ENCODE peak calls at places on chromosome 19, in eight cellular contexts. P is vagina, G is gastrocnemius medialis, Z is heart left ventricle, O is transverse colon, R is uterus, S is IMR-90, D is suprapubic skin. U is an unnamed sample. For H3K4me1, the result is how much of the 10 kb centered on the place peaks cover.

GRCh38 chr19:29966594-29967249 is 24.7 kb downstream of the URI1 start:
- DNase-seq in P (no peak), G (no peak), Z (no peak), O (no peak), R (no peak), S (peak), D (no peak), U (no peak)

GRCh38 chr19:29708553-29709439 is 6.3 kb downstream of the C19orf12 start:
- DNase-seq in P (no peak), G (no peak), Z (peak), O (peak), R (no peak), S (no peak), D (no peak), U (peak)

GRCh38 chr19:4454952-4455738 is 2.4 kb downstream of the UBXN6 start:
- DNase-seq in P (no peak), G (peak), Z (no peak), O (no peak), R (peak), S (peak), D (peak), U (no peak)

GRCh38 chr19:56930647-56931592 is 90.4 kb upstream of the PEG3 start:
- DNase-seq in P (no peak), G (no peak), Z (no peak), O (no peak), R (no peak), S (no peak), D (no peak), U (no peak)

GRCh38 chr19:38731654-38732301 is 12.5 kb downstream of the CAPN12 start:
- DNase-seq in P (no peak), G (no peak), Z (peak), O (peak), R (peak), S (no peak), D (no peak), U (peak)

GRCh38 chr19:4140237-4140711 is 13.2 kb upstream of the CREB3L3 start:
- DNase-seq in P (no peak), G (no peak), Z (no peak), O (peak), R (no peak), S (peak), D (no peak), U (peak)

GRCh38 chr19:48470281-48470680 is 1.1 kb downstream of the CYTH2 start:
- DNase-seq in P (no peak), G (no peak), Z (peak), O (no peak), R (no peak), S (no peak), D (no peak), U (no peak)

GRCh38 chr19:46303345-46303701 is 6.5 kb downstream of the HIF3A start:
- DNase-seq in P (no peak), G (no peak), Z (no peak), O (no peak), R (no peak), S (no peak), D (no peak), U (no peak)

GRCh38 chr19:52741951-52742485 is 7.2 kb upstream of the ZNF611 start:
- DNase-seq in P (no peak), G (no peak), Z (no peak), O (no peak), R (no peak), S (no peak), D (no peak), U (no peak)

GRCh38 chr19:42032428-42032827 is 37.6 kb downstream of the GRIK5 start:
- DNase-seq in P (no peak), G (no peak), Z (no peak), O (no peak), R (no peak), S (no peak), D (no peak), U (no peak)

GRCh38 chr19:35436477-35437141 is 11.4 kb upstream of the FFAR2 start:
- DNase-seq in P (no peak), G (no peak), Z (no peak), O (peak), R (peak), S (no peak), D (no peak), U (peak)

GRCh38 chr19:10516671-10517286 is 468 bp downstream of the S1PR5 start:
- DNase-seq in P (no peak), G (no peak), Z (no peak), O (no peak), R (no peak), S (no peak), D (no peak), U (no peak)

GRCh38 chr19:48772503-48772953 is 17.2 kb downstream of the FGF21 start:
- DNase-seq in P (no peak), G (peak), Z (peak), O (no peak), R (no peak), S (no peak), D (peak), U (no peak)

GRCh38 chr19:18803550-18804138 is 12.5 kb upstream of the COMP start:
- DNase-seq in P (no peak), G (no peak), Z (no peak), O (no peak), R (no peak), S (no peak), D (no peak), U (no peak)

GRCh38 chr19:3783660-3784584 is 2.3 kb downstream of the MATK start:
- DNase-seq in P (no peak), G (no peak), Z (no peak), O (no peak), R (no peak), S (no peak), D (no peak), U (no peak)

GRCh38 chr19:53989600-53990533 is 1.6 kb upstream of the CACNG6 start:
- DNase-seq in P (no peak), G (no peak), Z (no peak), O (no peak), R (no peak), S (no peak), D (no peak), U (no peak)

GRCh38 chr19:10871711-10872550 is 578 bp downstream of the CARM1 start:
- DNase-seq in P (no peak), G (peak), Z (peak), O (peak), R (peak), S (no peak), D (peak), U (peak)

GRCh38 chr19:16374436-16374835 is 49.8 kb downstream of the KLF2 start:
- DNase-seq in P (no peak), G (no peak), Z (no peak), O (no peak), R (no peak), S (no peak), D (no peak), U (no peak)

GRCh38 chr19:38852231-38853044 is 2.7 kb upstream of the HNRNPL start:
- DNase-seq in P (peak), G (no peak), Z (peak), O (peak), R (peak), S (peak), D (peak), U (peak)

GRCh38 chr19:41362143-41362847 is 1.7 kb downstream of the B9D2 start:
- DNase-seq in P (no peak), G (no peak), Z (no peak), O (no peak), R (no peak), S (no peak), D (no peak), U (no peak)

GRCh38 chr19:2983351-2984195 is 6.2 kb downstream of the TLE6 start:
- DNase-seq in P (no peak), G (peak), Z (peak), O (peak), R (peak), S (peak), D (peak), U (peak)

GRCh38 chr19:46818812-46819211 is 30.4 kb upstream of the SLC1A5 start:
- DNase-seq in P (no peak), G (no peak), Z (no peak), O (no peak), R (no peak), S (peak), D (no peak), U (no peak)

GRCh38 chr19:10520652-10521318 is 3.5 kb upstream of the S1PR5 start:
- DNase-seq in P (no peak), G (no peak), Z (no peak), O (no peak), R (no peak), S (no peak), D (no peak), U (no peak)

GRCh38 chr19:56142087-56142787 is 1.1 kb downstream of the ZNF444 start:
- DNase-seq in P (no peak), G (no peak), Z (no peak), O (peak), R (no peak), S (no peak), D (no peak), U (no peak)

GRCh38 chr19:35608250-35608649 is 4.3 kb upstream of the HAUS5 start:
- DNase-seq in P (no peak), G (no peak), Z (no peak), O (no peak), R (no peak), S (no peak), D (no peak), U (no peak)

GRCh38 chr19:47545061-47545948 is 27.6 kb downstream of the ZNF541 start:
- DNase-seq in P (no peak), G (no peak), Z (no peak), O (no peak), R (no peak), S (no peak), D (no peak), U (no peak)

GRCh38 chr19:35843676-35844481 is 8.4 kb downstream of the NPHS1 start:
- DNase-seq in P (no peak), G (no peak), Z (no peak), O (peak), R (no peak), S (no peak), D (no peak), U (no peak)

GRCh38 chr19:40600086-40600917 is 867 bp upstream of the LTBP4 start:
- DNase-seq in P (no peak), G (no peak), Z (peak), O (no peak), R (peak), S (no peak), D (no peak), U (no peak)

GRCh38 chr19:45179063-45179847 is 671 bp downstream of the BLOC1S3 start:
- DNase-seq in P (no peak), G (no peak), Z (peak), O (peak), R (peak), S (peak), D (no peak), U (peak)

GRCh38 chr19:45115809-45116615 is 23.0 kb downstream of the PPP1R37 start:
- DNase-seq in P (no peak), G (peak), Z (no peak), O (no peak), R (no peak), S (no peak), D (no peak), U (no peak)

GRCh38 chr19:56603829-56604228 is 8.7 kb downstream of the ZNF71 start:
- DNase-seq in P (no peak), G (no peak), Z (no peak), O (no peak), R (no peak), S (peak), D (no peak), U (no peak)

GRCh38 chr19:48351341-48351752 is 12.4 kb downstream of the TMEM143 start:
- DNase-seq in P (no peak), G (no peak), Z (peak), O (peak), R (no peak), S (peak), D (peak), U (peak)

GRCh38 chr19:11373885-11374448 is 499 bp upstream of the SWSAP1 start:
- DNase-seq in P (no peak), G (no peak), Z (no peak), O (no peak), R (no peak), S (no peak), D (no peak), U (no peak)

GRCh38 chr19:11137542-11138384 is 17.8 kb downstream of the SPC24 start:
- DNase-seq in P (peak), G (peak), Z (peak), O (peak), R (peak), S (peak), D (peak), U (peak)

GRCh38 chr19:22137791-22138190 is 59.0 kb downstream of the ZNF676 start:
- DNase-seq in P (no peak), G (no peak), Z (no peak), O (no peak), R (no peak), S (no peak), D (no peak), U (no peak)

GRCh38 chr19:10361569-10362011 is 18.8 kb downstream of the TYK2 start:
- DNase-seq in P (no peak), G (no peak), Z (no peak), O (no peak), R (no peak), S (no peak), D (no peak), U (no peak)

GRCh38 chr19:47497073-47497766 is 13.2 kb upstream of the KPTN start:
- DNase-seq in P (no peak), G (peak), Z (peak), O (no peak), R (no peak), S (no peak), D (no peak), U (no peak)

GRCh38 chr19:1441677-1442438 is 3.7 kb downstream of the RPS15 start:
- DNase-seq in P (no peak), G (no peak), Z (no peak), O (no peak), R (no peak), S (no peak), D (no peak), U (no peak)
- TF ChIP-seq POLR2A in P (no peak), G (no peak), Z (no peak), O (no peak), R (no peak), S (no peak), D (no peak), U (no peak)

DNA sequence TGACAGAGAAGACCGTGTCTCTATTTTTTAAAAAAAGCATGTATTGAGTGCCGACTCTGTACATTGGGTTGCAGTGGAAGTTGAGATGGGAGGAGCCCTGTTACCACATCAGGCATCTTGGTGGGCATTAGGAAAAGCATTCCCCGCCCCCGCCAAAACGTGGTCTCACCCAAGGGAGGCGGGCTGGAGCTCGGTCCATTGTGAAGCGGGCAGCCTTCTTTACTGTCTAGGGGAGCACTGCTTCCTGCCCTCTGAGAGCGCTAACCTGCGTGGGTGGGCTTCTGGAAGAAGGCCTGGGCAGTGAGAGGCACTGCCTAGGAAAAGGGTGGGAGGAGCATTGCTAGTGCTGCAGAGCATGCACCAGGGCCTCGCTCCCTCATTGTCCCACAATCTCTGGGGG is 3.9 kb downstream of the NR1H2 start:
- DNase-seq in P (no peak), G (no peak), Z (no peak), O (no peak), R (no peak), S (peak), D (no peak), U (no peak)
- H3K4me1 ChIP-seq in P (under half), G (under half), Z (under half), O (under half), R (under half), S (under half), D (under half), U (under half)

DNA sequence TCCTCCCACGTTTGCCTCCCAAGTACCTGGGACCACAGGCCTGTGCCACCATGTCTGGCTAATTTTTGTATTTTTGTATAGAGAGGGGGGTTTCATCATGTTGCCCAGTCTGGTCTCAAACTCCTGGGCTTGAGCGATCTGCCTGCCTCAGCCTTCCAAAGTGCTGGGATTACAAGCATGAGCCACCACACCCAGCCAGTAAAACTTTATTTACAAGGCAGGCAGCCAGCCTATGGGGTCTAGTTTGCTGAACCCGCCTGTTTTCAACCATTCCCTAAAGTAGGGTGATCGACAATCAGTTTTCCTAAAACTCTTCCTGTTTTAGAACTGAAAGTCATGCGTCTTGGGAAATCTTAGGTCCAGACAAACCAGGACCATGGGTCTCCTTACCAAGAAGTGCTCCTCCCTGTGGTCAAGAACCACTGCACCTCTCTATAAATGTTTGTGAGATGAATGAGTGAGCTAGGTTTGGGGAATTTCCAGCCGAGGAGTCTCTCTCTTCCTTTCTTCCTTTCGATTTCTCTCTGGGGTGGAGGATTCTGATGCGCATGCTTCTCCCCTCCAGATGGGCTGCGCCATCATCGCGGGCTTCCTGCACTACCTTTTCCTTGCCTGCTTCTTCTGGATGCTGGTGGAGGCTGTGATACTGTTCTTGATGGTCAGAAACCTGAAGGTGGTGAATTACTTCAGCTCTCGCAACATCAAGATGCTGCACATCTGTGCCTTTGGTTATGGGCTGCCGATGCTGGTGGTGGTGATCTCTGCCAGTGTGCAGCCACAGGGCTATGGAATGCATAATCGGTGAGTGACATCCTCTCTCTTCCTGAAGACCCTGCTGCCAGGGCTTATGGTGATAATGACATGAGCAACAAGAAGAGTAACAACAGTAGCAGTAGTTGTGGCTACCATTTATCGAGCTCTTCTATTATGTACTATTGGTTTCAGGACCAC is 38.7 kb downstream of the ADGRE1 start:
- DNase-seq in P (no peak), G (no peak), Z (no peak), O (no peak), R (no peak), S (no peak), D (no peak), U (no peak)
- TF ChIP-seq POLR2A in P (no peak), G (no peak), Z (no peak), O (no peak), R (no peak), S (no peak), D (no peak), U (no peak)

GRCh38 chr19:942133-942645 is 16.4 kb downstream of the ARID3A start:
- DNase-seq in P (no peak), G (no peak), Z (no peak), O (no peak), R (no peak), S (no peak), D (no peak), U (no peak)
- H3K4me1 ChIP-seq in P (under half), G (under half), Z (under half), O (under half), R (under half), S (under half), D (under half), U (under half)

GRCh38 chr19:33393286-33394005 is 19.9 kb downstream of the CEBPG start:
- DNase-seq in P (no peak), G (no peak), Z (peak), O (no peak), R (peak), S (no peak), D (peak), U (no peak)

GRCh38 chr19:33392341-33393285 is 19.1 kb downstream of the CEBPG start:
- DNase-seq in P (no peak), G (no peak), Z (peak), O (peak), R (peak), S (no peak), D (peak), U (peak)

GRCh38 chr19:33395561-33396550 is 22.3 kb downstream of the CEBPG start:
- DNase-seq in P (no peak), G (no peak), Z (peak), O (no peak), R (peak), S (peak), D (peak), U (peak)

GRCh38 chr19:33394723-33395560 is 21.4 kb downstream of the CEBPG start:
- DNase-seq in P (no peak), G (no peak), Z (peak), O (no peak), R (peak), S (no peak), D (peak), U (no peak)

DNA sequence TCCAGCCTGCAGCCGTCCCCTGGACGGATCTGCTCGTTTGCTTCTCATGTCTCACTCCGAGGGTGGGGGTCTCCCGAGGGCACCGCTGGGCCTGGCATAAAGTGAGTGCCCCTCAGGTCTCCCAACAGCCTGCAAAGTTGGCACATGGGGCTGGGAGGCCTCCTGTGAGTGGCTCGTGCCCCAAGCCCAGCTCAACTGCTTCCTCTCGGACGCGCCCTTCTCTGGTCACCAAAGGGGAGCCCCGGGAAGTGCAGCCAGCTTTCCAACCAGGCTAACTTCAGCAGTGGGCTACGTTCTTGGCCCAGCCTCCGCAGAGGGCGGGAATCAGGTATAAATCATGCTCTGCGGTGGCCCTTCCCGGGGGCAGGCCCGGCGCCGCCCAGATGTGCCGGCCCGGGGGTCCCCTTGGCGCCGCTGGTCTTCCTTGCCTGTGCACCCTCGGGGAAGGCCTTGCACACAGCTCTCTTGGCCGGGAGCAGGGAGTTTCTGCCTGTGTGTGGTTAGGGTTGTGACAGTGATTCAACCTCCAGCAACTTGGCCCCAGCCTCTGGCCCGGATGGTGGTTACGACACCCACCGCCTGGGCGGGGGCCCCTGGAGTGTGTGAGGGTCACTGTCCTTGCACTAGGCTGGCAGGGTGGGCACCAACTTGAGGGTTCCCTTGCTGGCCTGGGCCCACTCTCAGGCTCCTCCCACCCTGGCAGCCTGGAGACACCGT is 20.7 kb downstream of the CEBPG start:
- DNase-seq in P (no peak), G (peak), Z (peak), O (no peak), R (peak), S (peak), D (peak), U (no peak)
- TF ChIP-seq POLR2A in P (no peak), G (no peak), Z (no peak), O (no peak), R (no peak), S (no peak), D (no peak), U (no peak)

GRCh38 chr19:12782424-12783225 is 7.3 kb upstream of the HOOK2 start:
- DNase-seq in P (no peak), G (peak), Z (peak), O (peak), R (peak), S (peak), D (peak), U (peak)

GRCh38 chr19:12783226-12783848 is 7.9 kb upstream of the JUNB start:
- DNase-seq in P (no peak), G (no peak), Z (no peak), O (no peak), R (no peak), S (no peak), D (no peak), U (no peak)

GRCh38 chr19:12784394-12784870 is 6.9 kb upstream of the JUNB start:
- DNase-seq in P (no peak), G (no peak), Z (no peak), O (no peak), R (no peak), S (peak), D (no peak), U (peak)

GRCh38 chr19:12783849-12784393 is 7.4 kb upstream of the JUNB start:
- DNase-seq in P (no peak), G (no peak), Z (peak), O (peak), R (no peak), S (no peak), D (peak), U (peak)

DNA sequence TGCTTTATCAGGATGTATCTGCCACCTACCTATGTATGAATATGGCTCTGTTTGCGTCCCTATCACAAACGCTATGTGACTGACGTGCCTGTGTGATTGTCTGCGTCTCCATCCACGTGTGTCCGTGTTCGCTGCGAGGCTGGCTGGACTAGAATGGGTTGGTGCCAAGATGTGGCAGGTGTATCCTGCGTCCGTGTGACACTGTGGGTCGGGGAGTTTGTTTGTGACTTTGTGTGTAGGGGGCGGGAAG is 6.7 kb upstream of the HOOK2 start:
- DNase-seq in P (no peak), G (no peak), Z (no peak), O (no peak), R (no peak), S (no peak), D (peak), U (no peak)
- H3K4me1 ChIP-seq in P (half or more), G (under half), Z (under half), O (under half), R (under half), S (under half), D (half or more), U (under half)